ENCODE peak calls at places on chromosomes 16 and 17, in four cellular contexts. V is H1, B is GM12878, G is K562. Q is an unnamed sample.

GRCh38 chr17:48051278-48051677 is 3.1 kb downstream of the NFE2L1 start:
- DNase-seq in B (no peak), V (no peak), G (no peak), Q (no peak)

GRCh38 chr17:7380321-7380720 is 568 bp upstream of the TNK1 start:
- DNase-seq in G (no peak), V (no peak), B (no peak), Q (peak; percentile 47)

GRCh38 chr16:87047221-87048037 is 269.8 kb downstream of the C16orf95 start:
- DNase-seq in V (no peak), G (no peak), B (no peak), Q (peak; percentile 45)

GRCh38 chr16:73737637-73738036 is 559.0 kb upstream of the PSMD7 start:
- DNase-seq in V (no peak), G (no peak), B (no peak), Q (no peak)

GRCh38 chr17:50347894-50348291 is 2.0 kb downstream of the XYLT2 start:
- DNase-seq in V (no peak), G (no peak), B (no peak), Q (no peak)

GRCh38 chr17:58233547-58233946 is 4.8 kb upstream of the LPO start:
- DNase-seq in V (no peak), G (no peak), B (peak; percentile 55), Q (no peak)

GRCh38 chr17:7549401-7550055 is 670 bp downstream of the TNFSF12 start:
- DNase-seq in V (peak; percentile 58), G (no peak), B (no peak), Q (no peak)

GRCh38 chr16:87541882-87542234 is 49.0 kb upstream of the ZCCHC14 start:
- DNase-seq in G (no peak), V (no peak), B (no peak), Q (no peak)

GRCh38 chr16:17780181-17780580 is 309.4 kb upstream of the XYLT1 start:
- DNase-seq in B (no peak), V (no peak), G (no peak), Q (peak; percentile 23)

GRCh38 chr17:49260011-49260921 is 29.7 kb upstream of the PHOSPHO1 start:
- DNase-seq in G (peak; percentile 72), B (no peak), V (peak; percentile 70), Q (peak; percentile 82)

GRCh38 chr16:28167730-28168129 is 44.0 kb downstream of the XPO6 start:
- DNase-seq in B (no peak), G (no peak), V (no peak), Q (no peak)

GRCh38 chr16:28167221-28167620 is 44.5 kb downstream of the XPO6 start:
- DNase-seq in G (no peak), B (no peak), V (no peak), Q (no peak)

GRCh38 chr16:28166394-28167208 is 45.2 kb downstream of the XPO6 start:
- DNase-seq in B (no peak), G (no peak), V (no peak), Q (peak; percentile 81)

GRCh38 chr16:28172331-28172730 is 39.4 kb downstream of the XPO6 start:
- DNase-seq in B (no peak), G (no peak), V (no peak), Q (no peak)

DNA sequence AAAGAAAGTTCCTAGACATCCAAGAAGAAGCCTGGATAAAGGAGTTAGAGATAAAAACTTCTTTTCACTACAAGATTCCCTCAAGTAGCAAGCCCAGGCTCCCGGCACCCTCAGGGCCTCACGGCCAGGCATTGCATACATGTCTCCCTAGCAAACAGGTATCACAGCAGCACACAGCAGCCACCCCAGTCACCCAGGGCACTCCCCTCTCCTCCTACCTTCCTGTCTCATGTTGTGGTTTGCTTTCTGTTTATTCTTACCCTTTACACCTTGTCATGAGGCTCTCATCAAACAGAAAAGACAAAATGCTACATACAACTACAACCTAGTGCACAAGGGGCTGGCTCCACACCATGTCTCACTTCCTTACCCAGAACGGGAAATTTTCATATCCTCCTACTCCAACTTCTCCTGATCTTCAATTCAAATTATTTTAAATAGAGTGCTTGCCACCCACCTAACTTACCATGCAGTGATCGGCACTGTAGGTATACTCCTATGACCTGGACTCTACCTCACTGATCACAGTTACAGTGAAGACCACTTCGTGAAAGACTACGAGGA is 42.7 kb downstream of the XPO6 start:
- DNase-seq in V (no peak), G (no peak), B (no peak), Q (no peak)
- TF ChIP-seq CHD1 in V (no peak), G (no peak), B (no peak), Q (no peak)

DNA sequence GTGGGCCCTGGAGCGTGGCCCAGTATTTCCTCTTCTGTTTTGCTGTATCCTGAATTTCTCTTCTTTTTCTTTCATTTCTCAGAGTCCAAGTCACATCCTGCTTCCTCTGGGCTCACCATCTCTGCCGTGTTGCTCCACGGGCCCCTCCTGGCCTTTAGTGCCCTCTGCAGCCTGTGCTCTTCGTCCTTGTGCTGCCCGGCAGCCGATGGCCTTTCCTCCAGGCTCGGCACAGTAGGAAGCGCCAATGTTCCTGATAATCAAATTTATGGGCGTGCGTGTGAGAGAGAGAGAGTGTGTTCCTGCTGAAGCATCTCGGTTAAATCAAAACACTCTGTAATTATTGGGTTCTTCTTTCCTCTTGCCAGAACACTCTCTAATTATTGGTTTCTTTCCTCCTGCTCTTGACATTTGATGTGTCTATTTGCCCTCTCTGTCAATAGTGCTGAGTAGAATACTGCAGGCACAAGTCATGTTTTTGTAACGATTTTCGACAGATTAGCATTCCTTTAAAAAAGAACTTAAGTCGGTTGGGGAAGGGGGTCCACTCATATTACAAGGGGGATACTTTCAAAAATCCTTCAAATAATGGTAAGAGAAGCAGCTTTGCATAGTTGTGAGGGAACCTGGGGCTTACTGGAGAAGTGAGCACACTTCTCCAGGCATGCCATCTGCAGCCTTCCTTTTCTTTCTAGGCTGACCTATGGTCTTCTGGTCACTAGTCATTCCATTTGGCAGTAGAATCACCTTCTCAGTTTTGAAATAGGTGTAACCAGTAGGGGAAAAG is 126.6 kb downstream of the RPTOR start:
- DNase-seq in B (no peak), V (no peak), G (no peak), Q (no peak)
- TF ChIP-seq RFX5 in B (no peak), V (no peak), G (no peak), Q (no peak)

DNA sequence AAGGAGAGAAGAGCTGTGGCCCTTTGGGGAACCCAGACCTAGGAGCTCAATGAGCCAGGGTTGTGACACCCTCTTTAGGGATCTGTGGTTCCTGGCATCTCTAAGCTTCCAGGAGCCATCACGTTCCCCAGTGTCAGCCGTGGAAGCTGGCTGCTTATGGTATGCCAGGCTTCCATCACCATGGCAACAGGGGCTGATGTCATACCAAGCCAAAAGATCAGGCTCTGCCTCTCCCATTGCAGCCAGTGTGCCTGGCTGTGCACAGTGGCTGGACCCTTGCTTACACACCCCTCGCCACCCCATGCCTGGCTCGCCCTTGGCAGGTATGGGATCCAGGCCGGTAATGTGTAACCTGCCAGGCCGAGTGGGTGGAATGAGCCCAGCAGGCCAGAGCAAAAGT is 91.1 kb downstream of the SSH2 start:
- DNase-seq in V (peak; percentile 63), G (no peak), B (no peak), Q (peak; percentile 44)
- TF ChIP-seq CHD1 in V (no peak), G (no peak), B (no peak), Q (no peak)

DNA sequence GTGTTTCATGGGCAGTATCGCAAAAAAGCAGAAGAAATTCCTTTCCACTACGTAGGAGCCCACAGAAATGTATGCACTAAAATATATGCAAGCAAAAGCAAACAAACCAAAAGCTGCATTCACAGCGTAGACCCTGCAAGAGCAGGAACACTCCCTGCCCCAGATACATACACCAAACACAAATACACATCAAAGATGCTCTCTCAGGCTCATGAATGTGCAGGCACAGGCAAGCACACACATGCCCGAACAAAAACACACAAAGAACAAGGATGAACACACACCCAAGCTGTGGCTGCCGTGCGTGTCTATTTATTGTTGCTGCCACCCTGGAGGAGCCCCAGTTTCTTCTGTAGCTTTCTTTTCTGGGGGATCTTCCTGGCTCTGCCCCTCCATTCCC is 1.7 kb downstream of the NUPR1 start:
- DNase-seq in B (no peak), V (no peak), G (no peak), Q (no peak)
- TF ChIP-seq RFX5 in B (no peak), V (no peak), G (no peak), Q (no peak)

DNA sequence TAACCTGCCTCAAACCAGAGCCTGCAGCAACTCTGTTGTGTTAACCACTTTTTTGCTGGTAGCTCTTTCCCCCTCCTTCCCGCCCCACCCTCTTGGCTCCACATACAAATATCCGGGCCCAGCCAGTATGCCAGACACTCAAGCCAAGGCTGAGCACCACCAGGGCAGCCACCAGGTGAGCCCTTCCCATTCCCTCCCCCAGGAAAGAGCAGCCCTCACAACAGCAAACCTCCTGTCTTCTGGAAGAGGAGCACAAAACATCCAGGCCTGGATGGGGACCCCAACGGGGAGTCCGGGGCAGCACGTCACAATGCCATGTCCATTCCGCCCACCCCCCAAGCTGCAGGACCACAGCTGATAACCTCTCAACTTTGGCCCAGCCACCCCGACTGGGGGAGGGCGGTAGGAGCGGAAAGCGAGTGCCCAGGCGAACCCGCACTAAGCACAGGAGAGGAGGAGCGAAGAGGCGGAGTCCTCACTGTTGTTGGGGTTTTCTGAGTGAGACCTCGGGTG is 757 bp downstream of the ORMDL3 start:
- DNase-seq in V (no peak), B (no peak), G (peak; percentile 73), Q (no peak)
- TF ChIP-seq CHD1 in V (no peak), B (no peak), G (no peak), Q (no peak)

GRCh38 chr16:68704232-68704867 is 32.7 kb upstream of the CDH1 start:
- DNase-seq in G (peak; percentile 71), B (no peak), V (peak; percentile 92), Q (peak; percentile 48)
- TF ChIP-seq RFX5 in G (no peak), B (no peak), V (no peak), Q (no peak)